ENCODE peak calls at places on chromosomes 5 and 9, in eight cellular contexts. A, B, K, X, E, J, C and G are unnamed samples.

GRCh38 chr9:133167769-133168168 is 4.1 kb upstream of the GBGT1 start:
- DNase-seq in A (no peak), B (no peak), K (no peak), X (no peak), E (no peak), J (no peak), C (peak; percentile 22), G (no peak)

GRCh38 chr5:54673523-54674225 is 156.1 kb downstream of the SNX18 start:
- DNase-seq in A (no peak), B (peak; percentile 26), K (peak; percentile 51), X (no peak), E (peak; percentile 93), J (no peak), C (peak; percentile 73), G (no peak)

GRCh38 chr9:95249986-95250385 is 67.5 kb downstream of the FANCC start:
- DNase-seq in A (no peak), B (no peak), K (no peak), X (peak; percentile 42), E (no peak), J (peak; percentile 62), C (no peak), G (no peak)

GRCh38 chr5:72242796-72243475 is 77.1 kb downstream of the MRPS27 start:
- DNase-seq in A (no peak), B (no peak), K (no peak), X (peak; percentile 80), E (no peak), J (no peak), C (no peak), G (no peak)

GRCh38 chr9:97900103-97900737 is 22.1 kb downstream of the TRMO start:
- DNase-seq in A (peak; percentile 73), B (no peak), K (no peak), X (no peak), E (peak; percentile 50), J (no peak), C (no peak), G (peak; percentile 92)

GRCh38 chr5:123717139-123717538 is 205.2 kb downstream of the CSNK1G3 start:
- DNase-seq in A (peak; percentile 85), B (no peak), K (no peak), X (no peak), E (peak; percentile 66), J (no peak), C (no peak), G (peak; percentile 84)

GRCh38 chr5:38751103-38751502 is 94.7 kb upstream of the OSMR start:
- DNase-seq in A (no peak), B (no peak), K (no peak), X (no peak), E (peak; percentile 42), J (no peak), C (no peak), G (no peak)

GRCh38 chr5:88682797-88683496 is 200.0 kb downstream of the MEF2C start:
- DNase-seq in A (no peak), B (no peak), K (no peak), X (no peak), E (no peak), J (no peak), C (no peak), G (no peak)

GRCh38 chr9:97958812-97959511 is 21.0 kb upstream of the HEMGN start:
- DNase-seq in A (peak; percentile 33), B (no peak), K (no peak), X (no peak), E (peak; percentile 58), J (no peak), C (no peak), G (peak; percentile 13)

GRCh38 chr9:121814594-121814993 is 163.2 kb downstream of the DAB2IP start:
- DNase-seq in A (no peak), B (no peak), K (no peak), X (no peak), E (no peak), J (no peak), C (peak; percentile 56), G (no peak)

GRCh38 chr9:18077941-18078678 is 395.8 kb upstream of the ADAMTSL1 start:
- DNase-seq in A (no peak), B (no peak), K (no peak), X (no peak), E (no peak), J (no peak), C (no peak), G (no peak)

GRCh38 chr5:26569241-26569928 is 469.0 kb downstream of the CDH9 start:
- DNase-seq in A (no peak), B (no peak), K (no peak), X (no peak), E (no peak), J (no peak), C (peak; percentile 57), G (no peak)

GRCh38 chr9:124263800-124264426 is 6.2 kb downstream of the NEK6 start:
- DNase-seq in A (no peak), B (no peak), K (no peak), X (no peak), E (no peak), J (no peak), C (no peak), G (no peak)

GRCh38 chr9:109417054-109417453 is 81.1 kb downstream of the PTPN3 start:
- DNase-seq in A (no peak), B (no peak), K (no peak), X (no peak), E (no peak), J (no peak), C (no peak), G (no peak)

GRCh38 chr9:90915693-90916092 is 114.1 kb downstream of the SYK start:
- DNase-seq in A (no peak), B (no peak), K (no peak), X (peak; percentile 55), E (peak; percentile 57), J (no peak), C (no peak), G (peak; percentile 27)

GRCh38 chr9:108552459-108553040 is 303.2 kb downstream of the ACTL7B start:
- DNase-seq in A (no peak), B (no peak), K (no peak), X (no peak), E (no peak), J (peak; percentile 85), C (peak; percentile 67), G (peak; percentile 28)

GRCh38 chr9:133715866-133716563 is 22.1 kb downstream of the SARDH start:
- DNase-seq in A (no peak), B (no peak), K (no peak), X (peak; percentile 59), E (peak; percentile 60), J (peak; percentile 12), C (peak; percentile 64), G (no peak)

GRCh38 chr9:109027176-109027575 is 13.9 kb upstream of the CTNNAL1 start:
- DNase-seq in A (no peak), B (no peak), K (no peak), X (peak; percentile 21), E (no peak), J (no peak), C (no peak), G (peak; percentile 78)

GRCh38 chr5:123690821-123691220 is 178.8 kb downstream of the CSNK1G3 start:
- DNase-seq in A (no peak), B (no peak), K (no peak), X (no peak), E (peak; percentile 53), J (no peak), C (no peak), G (no peak)

GRCh38 chr9:134626576-134627416 is 14.8 kb upstream of the COL5A1 start:
- DNase-seq in A (peak; percentile 55), B (no peak), K (no peak), X (no peak), E (peak; percentile 75), J (peak; percentile 6), C (peak; percentile 40), G (no peak)

GRCh38 chr9:75907329-75907728 is 16.9 kb downstream of the PCSK5 start:
- DNase-seq in A (no peak), B (no peak), K (no peak), X (no peak), E (peak; percentile 42), J (no peak), C (no peak), G (peak; percentile 85)

GRCh38 chr5:131423056-131423455 is 159.2 kb downstream of the CDC42SE2 start:
- DNase-seq in A (peak; percentile 8), B (no peak), K (no peak), X (peak; percentile 56), E (peak; percentile 71), J (no peak), C (no peak), G (peak; percentile 41)

GRCh38 chr9:27086818-27087680 is 22.0 kb upstream of the TEK start:
- DNase-seq in A (peak; percentile 64), B (no peak), K (no peak), X (no peak), E (peak; percentile 84), J (no peak), C (no peak), G (peak; percentile 50)

GRCh38 chr5:172765766-172766286 is 5.2 kb downstream of the DUSP1 start:
- DNase-seq in A (no peak), B (peak; percentile 46), K (no peak), X (no peak), E (peak; percentile 96), J (peak; percentile 49), C (no peak), G (peak; percentile 80)
- H3K4me3 ChIP-seq in A (peak overlapping the region; percentile 93), B (peak overlapping the region; percentile 79), K (peak overlapping the region; percentile 92), X (peak overlapping the region; percentile 43), E (peak overlapping the region; percentile 76), J (no peak overlapping the region), C (peak overlapping the region; percentile 84), G (peak overlapping the region; percentile 29)

GRCh38 chr5:134784241-134784920 is 25.8 kb downstream of the DDX46 start:
- DNase-seq in A (no peak), B (no peak), K (no peak), X (no peak), E (peak; percentile 39), J (no peak), C (no peak), G (no peak)
- TF ChIP-seq CTCF in A (peak; percentile 35), B (no peak), K (no peak), X (no peak), E (peak; percentile 59), J (no peak), C (no peak), G (peak; percentile 30)

GRCh38 chr5:61306531-61307195 is 25.4 kb upstream of the ZSWIM6 start:
- DNase-seq in A (peak; percentile 81), B (no peak), K (no peak), X (no peak), E (peak; percentile 94), J (no peak), C (no peak), G (peak; percentile 84)
- H3K4me3 ChIP-seq in A (peak overlapping the region; percentile 42), B (no peak overlapping the region), K (no peak overlapping the region), X (no peak overlapping the region), E (peak overlapping the region; percentile 27), J (no peak overlapping the region), C (no peak overlapping the region), G (peak overlapping the region; percentile 26)

GRCh38 chr9:15966471-15966870 is 413.6 kb downstream of the CCDC171 start:
- DNase-seq in A (no peak), B (no peak), K (no peak), X (no peak), E (no peak), J (no peak), C (no peak), G (no peak)

GRCh38 chr9:15972760-15973159 is 419.9 kb downstream of the CCDC171 start:
- DNase-seq in A (no peak), B (no peak), K (no peak), X (no peak), E (no peak), J (no peak), C (no peak), G (no peak)

GRCh38 chr9:15961217-15961616 is 408.4 kb downstream of the CCDC171 start:
- DNase-seq in A (peak; percentile 20), B (no peak), K (no peak), X (no peak), E (peak; percentile 20), J (no peak), C (no peak), G (no peak)

GRCh38 chr9:15965246-15965745 is 412.5 kb downstream of the CCDC171 start:
- DNase-seq in A (no peak), B (no peak), K (no peak), X (no peak), E (peak; percentile 19), J (no peak), C (no peak), G (no peak)

GRCh38 chr9:15967068-15967467 is 414.2 kb downstream of the CCDC171 start:
- DNase-seq in A (no peak), B (no peak), K (no peak), X (no peak), E (peak; percentile 37), J (no peak), C (no peak), G (no peak)
- TF ChIP-seq CTCF in A (no peak), B (no peak), K (no peak), X (no peak), E (peak; percentile 41), J (no peak), C (no peak), G (no peak)